ENCODE peak calls at places on chromosome 16, in four cellular contexts. D is GM12878, H is tibial artery, W is neural progenitor cell. F is an unnamed sample.

GRCh38 chr16:21646091-21646490 is 6.3 kb downstream of the IGSF6 start:
- DNase-seq in D (no peak), H (no peak), W (no peak), F (no peak)

GRCh38 chr16:73047536-73048291 is at the start of gene ZFHX3:
- DNase-seq in D (no peak), H (peak), W (peak), F (peak)

GRCh38 chr16:84569382-84569987 is 48.4 kb downstream of the COTL1 start:
- DNase-seq in D (peak), H (peak), W (no peak), F (peak)

GRCh38 chr16:83813818-83814653 is 6.3 kb downstream of the HSBP1 start:
- DNase-seq in D (no peak), H (no peak), W (peak), F (no peak)

GRCh38 chr16:70161350-70161749 is 12.2 kb upstream of the CLEC18C start:
- DNase-seq in D (no peak), H (no peak), W (no peak), F (peak)

GRCh38 chr16:49378816-49379215 is 5.2 kb downstream of the C16orf78 start:
- DNase-seq in D (no peak), H (no peak), W (no peak), F (no peak)

GRCh38 chr16:81140930-81141780 is 45.0 kb upstream of the GCSH start:
- DNase-seq in D (no peak), H (no peak), W (peak), F (no peak)

GRCh38 chr16:80803341-80804060 is 897 bp downstream of the CDYL2 start:
- DNase-seq in D (no peak), H (no peak), W (peak), F (peak)

GRCh38 chr16:21597571-21598030 is 1.8 kb upstream of the METTL9 start:
- DNase-seq in D (no peak), H (no peak), W (no peak), F (no peak)

GRCh38 chr16:89103781-89104180 is 10.1 kb downstream of the ACSF3 start:
- DNase-seq in D (no peak), H (no peak), W (no peak), F (no peak)

GRCh38 chr16:87227651-87228015 is 89.6 kb downstream of the C16orf95 start:
- DNase-seq in D (no peak), H (no peak), W (no peak), F (no peak)

GRCh38 chr16:11791144-11791828 is 5.8 kb downstream of the ZC3H7A start:
- DNase-seq in D (no peak), H (no peak), W (peak), F (no peak)
- H3K27ac ChIP-seq in D (peak), H (peak), W (peak), F (peak)

GRCh38 chr16:29995911-29996772 is at the start of gene INO80E:
- DNase-seq in D (peak), H (peak), W (peak), F (peak)

GRCh38 chr16:29993903-29994612 is 1.4 kb downstream of the HIRIP3 start:
- DNase-seq in D (no peak), H (no peak), W (no peak), F (no peak)

GRCh38 chr16:29995330-29995910 is at the start of gene HIRIP3:
- DNase-seq in D (peak), H (peak), W (peak), F (peak)

GRCh38 chr16:29994613-29995329 is 646 bp downstream of the HIRIP3 start:
- DNase-seq in D (no peak), H (no peak), W (no peak), F (peak)

DNA sequence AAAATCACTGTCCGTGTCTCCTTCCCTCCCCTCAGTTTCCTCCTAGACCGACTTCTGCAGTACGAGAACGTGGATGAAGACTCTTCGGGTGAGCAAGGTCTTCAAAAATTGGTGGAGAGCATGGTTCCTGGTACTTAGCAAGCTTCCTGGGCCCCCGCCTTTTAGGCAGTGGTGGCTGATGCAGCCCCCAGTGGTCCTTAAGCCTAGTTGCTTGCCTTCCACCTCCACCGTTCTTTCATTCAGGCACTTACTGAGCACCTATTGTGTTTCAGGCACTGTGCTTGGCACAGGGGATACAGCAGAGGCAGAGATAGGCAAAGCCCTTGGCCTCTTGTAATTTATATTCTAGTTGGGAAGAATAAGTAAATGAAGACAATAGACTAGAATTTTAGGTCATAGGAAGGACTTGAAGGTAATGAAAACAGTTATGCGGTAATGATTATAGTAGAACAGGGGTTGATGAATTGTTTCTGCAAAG is 771 bp downstream of the INO80E start:
- DNase-seq in D (no peak), H (no peak), W (no peak), F (no peak)
- H3K27ac ChIP-seq in D (peak), H (peak), W (no peak), F (no peak)

GRCh38 chr16:11675561-11676511 is 7.6 kb downstream of the SNN start:
- DNase-seq in D (no peak), H (no peak), W (no peak), F (no peak)

GRCh38 chr16:11677451-11677951 is 9.2 kb downstream of the SNN start:
- DNase-seq in D (no peak), H (no peak), W (no peak), F (peak)

GRCh38 chr16:11674818-11675560 is 6.7 kb downstream of the SNN start:
- DNase-seq in D (no peak), H (no peak), W (no peak), F (no peak)

GRCh38 chr16:11677959-11678881 is 10.0 kb downstream of the SNN start:
- DNase-seq in D (peak), H (no peak), W (no peak), F (no peak)

GRCh38 chr16:11676799-11677198 is 8.5 kb downstream of the SNN start:
- DNase-seq in D (no peak), H (no peak), W (no peak), F (no peak)
- H3K27ac ChIP-seq in D (peak), H (no peak), W (no peak), F (no peak)

DNA sequence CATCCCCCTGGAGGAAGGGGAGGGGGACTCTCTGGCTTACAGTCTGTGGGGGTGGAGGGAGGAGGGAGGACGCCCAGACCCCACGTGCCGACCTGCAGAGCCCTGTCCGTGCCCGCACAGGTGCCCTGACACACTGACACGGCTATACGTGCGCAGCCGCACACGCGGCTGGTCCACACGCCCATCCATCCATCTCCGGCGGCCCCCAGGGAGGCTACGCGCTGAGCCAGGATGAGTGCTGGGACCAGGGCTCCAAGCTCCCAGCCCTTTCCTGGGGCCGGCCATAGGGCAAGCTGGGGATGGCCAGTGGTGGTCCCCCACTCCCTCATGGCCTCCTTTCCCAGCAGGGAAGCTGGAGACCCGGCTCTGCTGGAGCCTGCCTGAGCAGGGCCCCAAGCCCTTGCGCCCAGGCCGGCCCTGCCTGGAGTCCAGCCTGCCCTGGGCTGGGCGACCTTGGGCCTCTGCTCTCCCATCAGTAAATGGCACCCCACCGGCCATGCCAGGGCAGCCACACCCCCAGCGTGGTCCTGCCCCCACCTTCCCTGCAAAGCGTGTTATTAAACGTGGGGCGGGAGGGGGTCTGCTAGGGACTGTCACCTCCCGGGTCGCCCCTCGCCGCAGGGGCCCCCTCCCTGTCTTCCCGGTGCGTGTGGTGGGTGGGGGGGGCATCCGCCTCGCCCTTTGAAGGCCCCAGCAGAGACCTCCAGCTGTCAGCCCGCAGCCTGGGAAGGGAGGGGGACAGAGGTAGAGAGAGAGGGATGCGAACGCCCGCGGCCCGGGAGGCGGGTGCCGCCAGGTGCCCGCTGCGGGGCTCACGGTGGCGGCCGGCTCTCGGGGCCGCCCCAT is 866 bp downstream of the CASKIN1 start:
- DNase-seq in D (no peak), H (no peak), W (peak), F (no peak)
- H3K27ac ChIP-seq in D (no peak), H (no peak), W (no peak), F (no peak)